ENCODE peak calls at places on chromosome 7, in five cellular contexts. V is upper lobe of right lung, H is choroid plexus epithelial cell, S is ovary, N is bronchial epithelial cell. J is an unnamed sample.

GRCh38 chr7:136184719-136185118 is 207.6 kb upstream of the MTPN start:
- DNase-seq in V (no peak), H (no peak), S (no peak), N (no peak), J (no peak)

GRCh38 chr7:47574473-47575328 is 7.2 kb downstream of the TNS3 start:
- DNase-seq in V (no peak), H (no peak), S (no peak), N (peak), J (peak)

GRCh38 chr7:131924857-131925256 is 368.4 kb upstream of the PODXL start:
- DNase-seq in V (no peak), H (no peak), S (no peak), N (no peak), J (no peak)

GRCh38 chr7:36739351-36739750 is 15.1 kb upstream of the AOAH start:
- DNase-seq in V (no peak), H (no peak), S (no peak), N (peak), J (peak)

GRCh38 chr7:138889982-138890381 is 91.2 kb downstream of the KIAA1549 start:
- DNase-seq in V (no peak), H (no peak), S (no peak), N (no peak), J (no peak)

GRCh38 chr7:74412061-74412460 is 41.6 kb upstream of the GTF2IRD1 start:
- DNase-seq in V (no peak), H (no peak), S (no peak), N (no peak), J (no peak)

GRCh38 chr7:94395141-94396041 is 696 bp downstream of the COL1A2 start:
- DNase-seq in V (no peak), H (peak), S (peak), N (peak), J (peak)

GRCh38 chr7:92246363-92247101 is 758 bp downstream of the ANKIB1 start:
- DNase-seq in V (peak), H (peak), S (peak), N (peak), J (peak)

GRCh38 chr7:103781409-103781808 is 208.0 kb downstream of the RELN start:
- DNase-seq in V (no peak), H (no peak), S (no peak), N (no peak), J (no peak)

GRCh38 chr7:84339306-84339705 is 144.7 kb upstream of the SEMA3A start:
- DNase-seq in V (no peak), H (peak), S (no peak), N (no peak), J (no peak)

GRCh38 chr7:139992353-139993054 is 70.2 kb downstream of the PARP12 start:
- DNase-seq in V (no peak), H (no peak), S (no peak), N (no peak), J (no peak)

GRCh38 chr7:17022915-17023314 is 141.1 kb upstream of the AGR3 start:
- DNase-seq in V (no peak), H (no peak), S (no peak), N (no peak), J (no peak)

GRCh38 chr7:85554294-85554877 is 367.5 kb upstream of the SEMA3D start:
- DNase-seq in V (no peak), H (peak), S (no peak), N (peak), J (peak)

GRCh38 chr7:132112632-132113031 is 463.6 kb downstream of the PLXNA4 start:
- DNase-seq in V (no peak), H (no peak), S (no peak), N (no peak), J (no peak)

GRCh38 chr7:105346593-105347322 is 42.0 kb downstream of the SRPK2 start:
- DNase-seq in V (no peak), H (peak), S (no peak), N (no peak), J (no peak)

GRCh38 chr7:36224916-36225858 is 72.1 kb downstream of the EEPD1 start:
- DNase-seq in V (no peak), H (peak), S (no peak), N (no peak), J (no peak)

GRCh38 chr7:514651-515598 is 4.7 kb downstream of the PDGFA start:
- DNase-seq in V (no peak), H (peak), S (no peak), N (peak), J (peak)
- H3K4me3 ChIP-seq in V (no peak), H (no peak), S (no peak), N (no peak), J (no peak)

DNA sequence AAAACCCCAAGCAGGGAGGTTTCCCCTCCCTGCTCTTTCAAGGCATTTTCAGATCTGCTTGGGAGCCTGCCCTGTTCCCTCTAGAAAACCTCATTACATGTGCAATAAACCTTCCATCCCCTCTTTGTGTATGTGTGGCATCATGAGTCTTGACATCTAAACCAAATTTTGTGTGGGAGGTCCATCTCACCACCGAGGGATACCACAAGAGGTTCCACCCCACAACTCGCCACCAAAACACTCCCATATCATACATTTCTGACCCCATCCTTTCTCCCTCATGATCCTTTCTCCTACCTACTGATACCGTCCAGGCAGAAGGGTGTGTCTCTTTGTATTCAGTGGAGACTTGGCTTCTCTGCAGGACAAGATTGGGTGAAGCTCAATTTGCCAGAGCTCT is 71.1 kb upstream of the CCDC71L start:
- DNase-seq in V (no peak), H (no peak), S (no peak), N (no peak), J (no peak)
- TF ChIP-seq CTCF in V (no peak), H (no peak), S (no peak), N (no peak), J (no peak)

DNA sequence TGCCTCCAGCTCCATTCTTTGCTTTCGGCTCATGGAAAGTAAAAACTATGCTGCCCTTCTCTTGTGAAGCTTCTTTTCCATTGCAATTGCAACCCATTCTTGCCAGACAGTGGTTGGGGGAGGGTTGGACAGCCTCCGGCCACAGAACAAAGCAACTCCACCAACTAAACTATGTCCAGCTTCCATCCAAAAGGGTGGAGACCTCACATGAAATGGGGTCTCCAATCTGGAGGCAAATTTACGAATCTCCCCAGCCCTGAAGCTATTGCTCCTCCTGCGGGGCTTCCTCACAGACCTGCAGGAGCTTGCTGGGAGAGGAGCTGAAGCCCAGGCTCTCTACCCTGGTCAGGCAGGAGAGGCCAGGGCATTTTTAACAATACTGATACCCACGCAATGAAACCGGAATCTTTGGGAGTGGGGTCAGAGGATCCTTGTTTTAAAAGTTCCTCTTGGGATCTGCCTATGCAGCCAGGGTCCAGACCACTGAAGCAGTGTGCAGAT is 576 bp downstream of the GPNMB start:
- DNase-seq in V (no peak), H (peak), S (no peak), N (no peak), J (no peak)
- H3K4me3 ChIP-seq in V (peak), H (peak), S (peak), N (peak), J (no peak)

GRCh38 chr7:26200444-26201260 is at the start of gene HNRNPA2B1:
- DNase-seq in V (peak), H (peak), S (peak), N (peak), J (peak)
- TF ChIP-seq CTCF in V (no peak), H (no peak), S (no peak), N (no peak), J (no peak)

GRCh38 chr7:122884186-122884585 is 2.1 kb downstream of the CADPS2 start:
- DNase-seq in V (no peak), H (no peak), S (no peak), N (peak), J (peak)
- H3K4me3 ChIP-seq in V (peak), H (no peak), S (no peak), N (no peak), J (no peak)

DNA sequence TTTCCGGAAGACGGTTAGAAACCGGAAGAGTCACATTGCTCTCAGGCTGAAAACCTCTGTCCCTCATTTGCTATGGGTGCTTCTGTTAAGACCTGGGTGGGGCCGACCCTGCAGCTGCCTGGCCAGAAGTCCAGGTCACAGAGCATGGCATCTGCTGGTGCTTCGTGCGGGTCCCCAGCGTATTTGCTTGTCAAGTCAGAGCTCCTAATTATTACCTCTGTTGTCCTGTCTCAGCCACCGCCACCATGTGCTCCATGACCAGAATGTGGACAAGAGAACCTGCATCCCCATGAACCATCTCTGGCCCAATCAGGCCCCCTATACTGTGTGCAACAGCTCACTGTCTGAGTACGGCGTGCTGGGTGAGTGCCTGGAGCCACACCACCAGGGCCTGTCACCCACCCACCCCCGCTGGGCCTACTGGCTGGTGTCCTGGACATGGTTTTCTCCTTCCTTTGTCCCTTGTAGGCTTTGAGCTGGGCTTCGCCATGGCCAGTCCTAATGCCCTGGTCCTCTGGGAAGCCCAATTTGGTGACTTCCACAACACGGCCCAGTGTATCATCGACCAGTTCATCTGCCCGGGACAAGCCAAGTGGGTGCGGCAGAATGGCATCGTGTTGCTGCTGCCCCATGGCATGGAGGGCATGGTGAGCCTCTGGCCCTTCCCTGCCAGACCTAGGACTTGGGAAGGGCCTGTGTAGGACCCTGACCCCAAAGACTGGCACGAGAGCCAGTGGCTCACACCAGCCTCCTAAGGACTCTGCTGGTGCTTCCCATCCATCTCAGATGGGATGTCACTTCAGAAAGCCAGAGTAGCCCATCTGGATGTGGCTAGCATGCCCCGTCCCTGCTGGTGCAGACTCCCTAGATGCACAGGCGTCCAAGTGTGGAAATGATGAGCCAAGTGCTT is 51.3 kb upstream of the ZMIZ2 start:
- DNase-seq in V (no peak), H (no peak), S (no peak), N (no peak), J (no peak)
- TF ChIP-seq CTCF in V (no peak), H (no peak), S (no peak), N (no peak), J (no peak)

GRCh38 chr7:155861480-155861868 is 49.2 kb upstream of the SHH start:
- DNase-seq in V (no peak), H (no peak), S (no peak), N (peak), J (no peak)
- H3K4me3 ChIP-seq in V (no peak), H (no peak), S (no peak), N (no peak), J (no peak)

DNA sequence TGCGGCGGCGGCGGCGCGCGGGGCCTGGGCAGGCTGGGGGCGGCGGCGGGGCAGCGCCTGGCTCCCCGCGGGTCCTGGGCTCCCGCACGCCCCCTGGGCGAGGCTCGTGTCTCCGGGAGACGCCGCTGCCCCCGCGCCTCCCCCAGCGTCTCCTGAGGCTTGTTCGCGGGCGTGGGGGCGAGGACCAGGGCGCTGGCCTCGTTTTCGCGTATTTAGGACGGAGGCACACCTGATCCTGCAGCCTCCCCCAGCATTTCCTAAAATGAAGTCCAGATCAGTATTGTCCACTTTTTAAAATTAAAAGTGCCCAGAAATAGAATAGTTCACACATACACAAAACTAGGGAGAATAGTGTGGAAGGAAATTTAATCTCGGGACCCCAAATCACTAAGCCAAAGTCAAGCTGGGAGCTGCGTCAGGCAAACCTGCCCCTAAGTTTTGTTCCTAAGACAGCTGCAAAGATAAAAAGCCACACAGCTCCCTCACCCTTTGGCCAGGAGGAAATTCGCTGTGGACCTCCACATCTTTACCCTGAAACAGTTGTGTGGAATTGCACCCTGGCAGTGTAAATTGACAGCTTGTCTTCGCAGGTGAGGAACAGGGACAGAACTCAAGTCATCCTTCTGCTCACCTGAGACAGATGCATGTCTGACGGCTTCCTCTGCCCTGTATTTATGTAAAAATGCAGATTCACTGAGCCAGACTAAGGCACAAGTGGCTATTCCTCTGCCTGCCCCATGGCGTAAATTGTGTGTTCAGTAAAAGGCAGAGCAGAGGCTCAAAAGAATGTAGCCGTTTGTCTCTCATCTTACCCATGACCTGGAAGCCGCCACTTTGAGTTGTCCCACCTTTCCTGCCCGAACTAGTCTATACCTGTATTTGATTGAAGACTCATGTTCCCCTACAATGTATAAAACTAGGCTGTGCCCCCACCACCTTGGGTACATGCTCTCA is 740 bp downstream of the GALNT11 start:
- DNase-seq in V (no peak), H (peak), S (no peak), N (peak), J (peak)
- TF ChIP-seq CTCF in V (peak), H (no peak), S (no peak), N (no peak), J (no peak)

GRCh38 chr7:27145167-27145883 is 1.8 kb upstream of the HOXA5 start:
- DNase-seq in V (no peak), H (no peak), S (no peak), N (no peak), J (no peak)

GRCh38 chr7:27143022-27143949 is at the start of gene HOXA5:
- DNase-seq in V (peak), H (peak), S (no peak), N (peak), J (peak)

GRCh38 chr7:27145884-27146401 is 1.6 kb downstream of the HOXA6 start:
- DNase-seq in V (no peak), H (no peak), S (no peak), N (no peak), J (no peak)

GRCh38 chr7:27143950-27144798 is 693 bp upstream of the HOXA5 start:
- DNase-seq in V (no peak), H (no peak), S (no peak), N (no peak), J (no peak)

DNA sequence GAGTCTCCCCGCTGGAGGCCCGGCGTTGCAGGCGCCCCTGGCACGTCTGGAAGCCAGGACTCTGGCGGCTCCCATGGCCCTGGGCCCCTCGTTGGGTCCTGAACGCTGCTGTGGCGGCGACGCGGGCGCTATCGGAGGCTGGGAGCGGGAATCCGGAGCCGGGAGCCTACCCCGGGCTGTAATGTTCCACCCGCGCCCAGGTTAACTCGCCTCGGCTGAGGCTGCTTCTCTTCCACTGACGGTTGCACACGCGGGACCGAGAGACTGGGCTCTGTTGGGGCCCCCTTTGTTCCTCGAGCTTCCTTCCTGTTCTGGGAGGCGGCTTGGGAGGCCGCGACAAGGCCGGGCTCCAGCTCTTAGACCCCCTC is 1.3 kb upstream of the HOXA5 start:
- DNase-seq in V (no peak), H (no peak), S (no peak), N (no peak), J (no peak)
- H3K4me3 ChIP-seq in V (peak), H (no peak), S (no peak), N (no peak), J (peak)

J was measured in epithelial cell of esophagus.